ENCODE peak calls at places on chromosome 1, in six cellular contexts. W is fibroblast of pulmonary artery, N is A172, U is colonic mucosa, T is mammary epithelial cell, A is bronchial epithelial cell. E is an unnamed sample.

GRCh38 chr1:23168079-23168461 is 586 bp downstream of the LUZP1 start:
- DNase-seq in W (no peak), N (no peak), U (peak; percentile 40), T (no peak), A (no peak), E (peak; percentile 40)

GRCh38 chr1:184023133-184023532 is 14.4 kb downstream of the COLGALT2 start:
- DNase-seq in W (no peak), N (no peak), U (no peak), T (no peak), A (no peak), E (no peak)

GRCh38 chr1:6208723-6209660 is 3.1 kb downstream of the RNF207 start:
- DNase-seq in W (peak; percentile 52), N (no peak), U (peak; percentile 37), T (no peak), A (no peak), E (peak; percentile 52)

GRCh38 chr1:77759090-77760028 is at the start of gene USP33:
- DNase-seq in W (peak; percentile 65), N (peak; percentile 57), U (peak; percentile 95), T (peak; percentile 76), A (peak; percentile 67), E (peak; percentile 89)

GRCh38 chr1:29113407-29114117 is 10.1 kb downstream of the TMEM200B start:
- DNase-seq in W (no peak), N (no peak), U (no peak), T (no peak), A (no peak), E (peak; percentile 41)

GRCh38 chr1:204377800-204378608 is 18.3 kb upstream of the PLEKHA6 start:
- DNase-seq in W (no peak), N (peak; percentile 30), U (peak; percentile 83), T (peak; percentile 28), A (peak; percentile 29), E (no peak)

GRCh38 chr1:156480411-156481192 is 20.0 kb downstream of the MEF2D start:
- DNase-seq in W (no peak), N (no peak), U (no peak), T (no peak), A (no peak), E (peak; percentile 53)

GRCh38 chr1:235391879-235392278 is 24.7 kb downstream of the TBCE start:
- DNase-seq in W (no peak), N (no peak), U (no peak), T (no peak), A (no peak), E (no peak)

GRCh38 chr1:37602750-37603694 is 7.3 kb upstream of the GNL2 start:
- DNase-seq in W (peak; percentile 39), N (no peak), U (no peak), T (no peak), A (peak; percentile 27), E (no peak)

GRCh38 chr1:114669562-114670082 is at the start of gene DENND2C:
- DNase-seq in W (no peak), N (no peak), U (no peak), T (no peak), A (no peak), E (no peak)

GRCh38 chr1:2419416-2419815 is 7.1 kb upstream of the PEX10 start:
- DNase-seq in W (no peak), N (no peak), U (no peak), T (no peak), A (no peak), E (no peak)

GRCh38 chr1:205918955-205919746 is 24.1 kb downstream of the SLC26A9 start:
- DNase-seq in W (peak; percentile 92), N (peak; percentile 86), U (peak; percentile 75), T (peak; percentile 66), A (peak; percentile 75), E (peak; percentile 86)

GRCh38 chr1:40783001-40783905 is at the start of gene KCNQ4:
- DNase-seq in W (no peak), N (no peak), U (peak; percentile 73), T (no peak), A (no peak), E (peak; percentile 60)

E was measured in head of caudate nucleus.